ENCODE peak calls at places on chromosome 17, in five cellular contexts. One of them, this sample, is unnamed.
A peak's percentile ranks its signal among the peaks of the same experiment; 100 is the strongest.

GRCh38 chr17:45782889-45783592 is 1.1 kb upstream of the CRHR1 start:
- DNase-seq in AG09319: no peak
- DNase-seq in astrocyte of the spinal cord: no peak
- DNase-seq in Kasumi-1: no peak
- DNase-seq in activated CD8-positive, alpha-beta memory T cell treated with anti-CD3 and anti-CD28 coated beads for 24 hours: peak; percentile 77
- DNase-seq in this sample: no peak

GRCh38 chr17:63356275-63356905 is 89.7 kb downstream of the CYB561 start:
- DNase-seq in AG09319: peak; percentile 87
- DNase-seq in astrocyte of the spinal cord: peak; percentile 96
- DNase-seq in Kasumi-1: no peak
- DNase-seq in activated CD8-positive, alpha-beta memory T cell treated with anti-CD3 and anti-CD28 coated beads for 24 hours: no peak
- DNase-seq in this sample: peak; percentile 86

GRCh38 chr17:44971776-44972483 is 3.8 kb upstream of the C1QL1 start:
- DNase-seq in activated CD8-positive, alpha-beta memory T cell treated with anti-CD3 and anti-CD28 coated beads for 24 hours: peak; percentile 65
- DNase-seq in AG09319: no peak
- DNase-seq in astrocyte of the spinal cord: peak; percentile 24
- DNase-seq in Kasumi-1: no peak
- DNase-seq in this sample: peak; percentile 72

GRCh38 chr17:49889500-49889899 is 41.6 kb upstream of the TAC4 start:
- DNase-seq in activated CD8-positive, alpha-beta memory T cell treated with anti-CD3 and anti-CD28 coated beads for 24 hours: no peak
- DNase-seq in astrocyte of the spinal cord: no peak
- DNase-seq in AG09319: no peak
- DNase-seq in Kasumi-1: no peak
- DNase-seq in this sample: no peak

GRCh38 chr17:35752471-35752870 is 568 bp downstream of the GAS2L2 start:
- DNase-seq in AG09319: no peak
- DNase-seq in Kasumi-1: no peak
- DNase-seq in activated CD8-positive, alpha-beta memory T cell treated with anti-CD3 and anti-CD28 coated beads for 24 hours: no peak
- DNase-seq in astrocyte of the spinal cord: no peak
- DNase-seq in this sample: no peak

GRCh38 chr17:66142428-66142827 is 49.5 kb downstream of the CEP112 start:
- DNase-seq in Kasumi-1: no peak
- DNase-seq in astrocyte of the spinal cord: no peak
- DNase-seq in AG09319: no peak
- DNase-seq in activated CD8-positive, alpha-beta memory T cell treated with anti-CD3 and anti-CD28 coated beads for 24 hours: no peak
- DNase-seq in this sample: no peak

GRCh38 chr17:39973496-39973895 is 7.1 kb upstream of the PSMD3 start:
- DNase-seq in activated CD8-positive, alpha-beta memory T cell treated with anti-CD3 and anti-CD28 coated beads for 24 hours: no peak
- DNase-seq in Kasumi-1: no peak
- DNase-seq in AG09319: no peak
- DNase-seq in astrocyte of the spinal cord: no peak
- DNase-seq in this sample: no peak

GRCh38 chr17:48970224-48970623 is 1.8 kb upstream of the GIP start:
- DNase-seq in astrocyte of the spinal cord: no peak
- DNase-seq in Kasumi-1: no peak
- DNase-seq in activated CD8-positive, alpha-beta memory T cell treated with anti-CD3 and anti-CD28 coated beads for 24 hours: no peak
- DNase-seq in AG09319: no peak
- DNase-seq in this sample: no peak

GRCh38 chr17:81462506-81463125 is 50.0 kb downstream of the ACTG1 start:
- DNase-seq in activated CD8-positive, alpha-beta memory T cell treated with anti-CD3 and anti-CD28 coated beads for 24 hours: no peak
- DNase-seq in AG09319: no peak
- DNase-seq in Kasumi-1: no peak
- DNase-seq in astrocyte of the spinal cord: no peak
- DNase-seq in this sample: no peak

GRCh38 chr17:42682400-42683384 is at the start of gene CNTNAP1:
- DNase-seq in activated CD8-positive, alpha-beta memory T cell treated with anti-CD3 and anti-CD28 coated beads for 24 hours: no peak
- DNase-seq in AG09319: no peak
- DNase-seq in astrocyte of the spinal cord: peak; percentile 80
- DNase-seq in Kasumi-1: no peak
- DNase-seq in this sample: peak; percentile 84

GRCh38 chr17:81487487-81488275 is 24.9 kb downstream of the ACTG1 start:
- DNase-seq in astrocyte of the spinal cord: peak; percentile 57
- DNase-seq in AG09319: no peak
- DNase-seq in activated CD8-positive, alpha-beta memory T cell treated with anti-CD3 and anti-CD28 coated beads for 24 hours: peak; percentile 91
- DNase-seq in Kasumi-1: peak; percentile 60
- DNase-seq in this sample: peak; percentile 60

GRCh38 chr17:44367626-44368025 is 4.0 kb upstream of the FAM171A2 start:
- DNase-seq in Kasumi-1: no peak
- DNase-seq in activated CD8-positive, alpha-beta memory T cell treated with anti-CD3 and anti-CD28 coated beads for 24 hours: no peak
- DNase-seq in AG09319: no peak
- DNase-seq in astrocyte of the spinal cord: no peak
- DNase-seq in this sample: no peak

GRCh38 chr17:66805567-66805966 is 29.4 kb upstream of the CACNG5 start:
- DNase-seq in activated CD8-positive, alpha-beta memory T cell treated with anti-CD3 and anti-CD28 coated beads for 24 hours: no peak
- DNase-seq in astrocyte of the spinal cord: no peak
- DNase-seq in Kasumi-1: no peak
- DNase-seq in AG09319: no peak
- DNase-seq in this sample: no peak

GRCh38 chr17:57120814-57121213 is 35.8 kb downstream of the AKAP1 start:
- DNase-seq in astrocyte of the spinal cord: no peak
- DNase-seq in Kasumi-1: no peak
- DNase-seq in activated CD8-positive, alpha-beta memory T cell treated with anti-CD3 and anti-CD28 coated beads for 24 hours: no peak
- DNase-seq in AG09319: no peak
- DNase-seq in this sample: no peak

GRCh38 chr17:67008101-67008500 is 36.3 kb upstream of the CACNG1 start:
- DNase-seq in activated CD8-positive, alpha-beta memory T cell treated with anti-CD3 and anti-CD28 coated beads for 24 hours: no peak
- DNase-seq in AG09319: no peak
- DNase-seq in Kasumi-1: no peak
- DNase-seq in astrocyte of the spinal cord: no peak
- DNase-seq in this sample: no peak

GRCh38 chr17:42578282-42578869 is 847 bp upstream of the PSMC3IP start:
- DNase-seq in AG09319: no peak
- DNase-seq in activated CD8-positive, alpha-beta memory T cell treated with anti-CD3 and anti-CD28 coated beads for 24 hours: peak; percentile 88
- DNase-seq in astrocyte of the spinal cord: peak; percentile 69
- DNase-seq in Kasumi-1: peak; percentile 93
- DNase-seq in this sample: peak; percentile 70

GRCh38 chr17:4840893-4841242 is 7.7 kb downstream of the MINK1 start:
- DNase-seq in activated CD8-positive, alpha-beta memory T cell treated with anti-CD3 and anti-CD28 coated beads for 24 hours: no peak
- DNase-seq in astrocyte of the spinal cord: no peak
- DNase-seq in AG09319: no peak
- DNase-seq in Kasumi-1: no peak
- DNase-seq in this sample: no peak

GRCh38 chr17:77597421-77598240 is 360.9 kb upstream of the TNRC6C start:
- DNase-seq in activated CD8-positive, alpha-beta memory T cell treated with anti-CD3 and anti-CD28 coated beads for 24 hours: no peak
- DNase-seq in AG09319: no peak
- DNase-seq in Kasumi-1: no peak
- DNase-seq in astrocyte of the spinal cord: no peak
- DNase-seq in this sample: no peak

GRCh38 chr17:28476076-28476475 is 2.6 kb downstream of the SLC13A2 start:
- DNase-seq in Kasumi-1: no peak
- DNase-seq in AG09319: no peak
- DNase-seq in activated CD8-positive, alpha-beta memory T cell treated with anti-CD3 and anti-CD28 coated beads for 24 hours: no peak
- DNase-seq in astrocyte of the spinal cord: no peak
- DNase-seq in this sample: no peak

GRCh38 chr17:4182043-4182442 is 39.0 kb downstream of the CYB5D2 start:
- DNase-seq in astrocyte of the spinal cord: no peak
- DNase-seq in AG09319: no peak
- DNase-seq in activated CD8-positive, alpha-beta memory T cell treated with anti-CD3 and anti-CD28 coated beads for 24 hours: no peak
- DNase-seq in Kasumi-1: no peak
- DNase-seq in this sample: no peak

GRCh38 chr17:45775576-45776011 is 8.5 kb upstream of the CRHR1 start:
- DNase-seq in activated CD8-positive, alpha-beta memory T cell treated with anti-CD3 and anti-CD28 coated beads for 24 hours: no peak
- DNase-seq in AG09319: no peak
- DNase-seq in Kasumi-1: no peak
- DNase-seq in astrocyte of the spinal cord: no peak
- DNase-seq in this sample: no peak

GRCh38 chr17:4142107-4142900 is 526 bp downstream of the ZZEF1 start:
- DNase-seq in Kasumi-1: no peak
- DNase-seq in activated CD8-positive, alpha-beta memory T cell treated with anti-CD3 and anti-CD28 coated beads for 24 hours: no peak
- DNase-seq in astrocyte of the spinal cord: peak; percentile 25
- DNase-seq in AG09319: no peak
- DNase-seq in this sample: peak; percentile 17

GRCh38 chr17:46764709-46765401 is 53.6 kb downstream of the WNT3 start:
- DNase-seq in Kasumi-1: no peak
- DNase-seq in astrocyte of the spinal cord: peak; percentile 77
- DNase-seq in activated CD8-positive, alpha-beta memory T cell treated with anti-CD3 and anti-CD28 coated beads for 24 hours: no peak
- DNase-seq in AG09319: peak; percentile 36
- DNase-seq in this sample: peak; percentile 86

GRCh38 chr17:47615766-47616424 is 33.8 kb upstream of the KPNB1 start:
- DNase-seq in AG09319: no peak
- DNase-seq in Kasumi-1: peak; percentile 92
- DNase-seq in activated CD8-positive, alpha-beta memory T cell treated with anti-CD3 and anti-CD28 coated beads for 24 hours: no peak
- DNase-seq in astrocyte of the spinal cord: peak; percentile 68
- DNase-seq in this sample: peak; percentile 62

GRCh38 chr17:40547079-40547784 is 18.0 kb downstream of the CCR7 start:
- DNase-seq in activated CD8-positive, alpha-beta memory T cell treated with anti-CD3 and anti-CD28 coated beads for 24 hours: peak; percentile 83
- DNase-seq in Kasumi-1: peak; percentile 21
- DNase-seq in AG09319: no peak
- DNase-seq in astrocyte of the spinal cord: peak; percentile 26
- DNase-seq in this sample: no peak

GRCh38 chr17:64706224-64707076 is 44.3 kb upstream of the SMURF2 start:
- DNase-seq in astrocyte of the spinal cord: no peak
- DNase-seq in Kasumi-1: no peak
- DNase-seq in activated CD8-positive, alpha-beta memory T cell treated with anti-CD3 and anti-CD28 coated beads for 24 hours: no peak
- DNase-seq in AG09319: no peak
- DNase-seq in this sample: no peak

GRCh38 chr17:78893684-78894083 is 9.3 kb downstream of the CEP295NL start:
- DNase-seq in AG09319: no peak
- DNase-seq in activated CD8-positive, alpha-beta memory T cell treated with anti-CD3 and anti-CD28 coated beads for 24 hours: no peak
- DNase-seq in astrocyte of the spinal cord: no peak
- DNase-seq in Kasumi-1: no peak
- DNase-seq in this sample: no peak

GRCh38 chr17:72710834-72711233 is 381.7 kb downstream of the SLC39A11 start:
- DNase-seq in Kasumi-1: no peak
- DNase-seq in AG09319: no peak
- DNase-seq in activated CD8-positive, alpha-beta memory T cell treated with anti-CD3 and anti-CD28 coated beads for 24 hours: no peak
- DNase-seq in astrocyte of the spinal cord: no peak
- DNase-seq in this sample: no peak

GRCh38 chr17:57312242-57312641 is 55.9 kb downstream of the MSI2 start:
- DNase-seq in AG09319: no peak
- DNase-seq in astrocyte of the spinal cord: no peak
- DNase-seq in activated CD8-positive, alpha-beta memory T cell treated with anti-CD3 and anti-CD28 coated beads for 24 hours: no peak
- DNase-seq in Kasumi-1: no peak
- DNase-seq in this sample: no peak

GRCh38 chr17:76983075-76983411 is 114.8 kb downstream of the MGAT5B start:
- DNase-seq in Kasumi-1: no peak
- DNase-seq in activated CD8-positive, alpha-beta memory T cell treated with anti-CD3 and anti-CD28 coated beads for 24 hours: no peak
- DNase-seq in astrocyte of the spinal cord: no peak
- DNase-seq in AG09319: no peak
- DNase-seq in this sample: no peak

GRCh38 chr17:75263051-75263450 is 1.4 kb downstream of the MRPS7 start:
- DNase-seq in AG09319: no peak
- DNase-seq in astrocyte of the spinal cord: no peak
- DNase-seq in Kasumi-1: peak; percentile 28
- DNase-seq in activated CD8-positive, alpha-beta memory T cell treated with anti-CD3 and anti-CD28 coated beads for 24 hours: no peak
- DNase-seq in this sample: no peak

GRCh38 chr17:37797206-37797605 is 52.3 kb upstream of the HNF1B start:
- DNase-seq in activated CD8-positive, alpha-beta memory T cell treated with anti-CD3 and anti-CD28 coated beads for 24 hours: no peak
- DNase-seq in astrocyte of the spinal cord: no peak
- DNase-seq in AG09319: no peak
- DNase-seq in Kasumi-1: no peak
- DNase-seq in this sample: peak; percentile 62

GRCh38 chr17:55289106-55289446 is 24.3 kb downstream of the HLF start:
- DNase-seq in Kasumi-1: no peak
- DNase-seq in astrocyte of the spinal cord: no peak
- DNase-seq in activated CD8-positive, alpha-beta memory T cell treated with anti-CD3 and anti-CD28 coated beads for 24 hours: no peak
- DNase-seq in AG09319: no peak
- DNase-seq in this sample: no peak

GRCh38 chr17:66582373-66583111 is 252.4 kb upstream of the CACNG5 start:
- DNase-seq in astrocyte of the spinal cord: no peak
- DNase-seq in Kasumi-1: no peak
- DNase-seq in activated CD8-positive, alpha-beta memory T cell treated with anti-CD3 and anti-CD28 coated beads for 24 hours: no peak
- DNase-seq in AG09319: no peak
- DNase-seq in this sample: no peak

This sample was measured in IMR-90.